ENCODE peak calls at places on chromosomes 11 and 22, in six cellular contexts. G, M, N, A, T and C are unnamed samples.

GRCh38 chr11:111960916-111961315 is 23.8 kb downstream of the DIXDC1 start:
- DNase-seq in N (no peak), G (no peak), A (no peak), T (peak), M (no peak), C (no peak)

GRCh38 chr11:12053606-12054361 is 45.4 kb upstream of the DKK3 start:
- DNase-seq in N (no peak), T (no peak), G (peak), M (no peak), A (peak), C (peak)

GRCh38 chr22:36405221-36405631 is 17.5 kb upstream of the MYH9 start:
- DNase-seq in M (no peak), T (no peak), G (no peak), N (no peak), A (no peak), C (no peak)

GRCh38 chr11:93591247-93591898 is 48.2 kb upstream of the SMCO4 start:
- DNase-seq in N (no peak), G (peak), M (no peak), T (peak), A (peak), C (no peak)

GRCh38 chr22:27212617-27213177 is 555.3 kb downstream of the MIAT start:
- DNase-seq in N (peak), T (peak), M (peak), A (peak), G (peak), C (peak)

GRCh38 chr11:111911563-111912401 is at the start of gene CRYAB:
- DNase-seq in N (peak), T (peak), A (peak), G (peak), M (peak), C (peak)

GRCh38 chr11:91935120-91935519 is 289.5 kb upstream of the FAT3 start:
- DNase-seq in A (no peak), M (no peak), N (no peak), G (no peak), T (no peak), C (no peak)

GRCh38 chr11:68040121-68040956 is 1.5 kb downstream of the TCIRG1 start:
- DNase-seq in T (no peak), M (peak), A (peak), N (no peak), G (peak), C (peak)

GRCh38 chr11:131584694-131585592 is 214.5 kb downstream of the NTM start:
- DNase-seq in N (no peak), M (no peak), T (no peak), A (peak), G (no peak), C (no peak)

GRCh38 chr11:6666302-6667183 is 10.9 kb upstream of the DCHS1 start:
- DNase-seq in G (no peak), A (no peak), N (no peak), T (no peak), M (no peak), C (no peak)

GRCh38 chr22:33886696-33887095 is 33.6 kb downstream of the LARGE1 start:
- DNase-seq in N (no peak), G (no peak), T (no peak), M (no peak), A (no peak), C (no peak)

GRCh38 chr11:61011950-61012830 is 40.7 kb downstream of the CD6 start:
- DNase-seq in G (no peak), A (no peak), T (no peak), N (no peak), M (no peak), C (no peak)

GRCh38 chr22:46798041-46798365 is 35.6 kb downstream of the TBC1D22A start:
- DNase-seq in A (no peak), M (no peak), N (no peak), T (no peak), G (no peak), C (no peak)

GRCh38 chr11:38345286-38345685 is 1747.2 kb upstream of the RAG2 start:
- DNase-seq in M (no peak), A (no peak), N (no peak), T (no peak), G (peak), C (no peak)

GRCh38 chr22:17890245-17890671 is 116.0 kb upstream of the BID start:
- DNase-seq in T (peak), N (no peak), G (no peak), M (no peak), A (no peak), C (peak)

GRCh38 chr11:107598225-107599139 is 7.5 kb downstream of the ELMOD1 start:
- DNase-seq in M (no peak), A (no peak), T (no peak), N (no peak), G (peak), C (no peak)

GRCh38 chr11:15615412-15616096 is 500.8 kb downstream of the INSC start:
- DNase-seq in N (no peak), T (no peak), M (no peak), A (no peak), G (no peak), C (no peak)

GRCh38 chr11:17531818-17532131 is 12.4 kb downstream of the USH1C start:
- DNase-seq in A (no peak), M (no peak), T (peak), N (no peak), G (peak), C (peak)

GRCh38 chr11:94060401-94060800 is 39.2 kb downstream of the HEPHL1 start:
- DNase-seq in T (no peak), G (no peak), A (no peak), N (no peak), M (no peak), C (peak)

GRCh38 chr11:30860970-30861369 is 274.8 kb upstream of the MPPED2 start:
- DNase-seq in G (no peak), N (no peak), T (no peak), M (no peak), A (no peak), C (no peak)

GRCh38 chr11:68362801-68363379 is 50.5 kb downstream of the LRP5 start:
- DNase-seq in N (no peak), T (no peak), A (no peak), G (no peak), M (no peak), C (no peak)

GRCh38 chr11:27524155-27524554 is 17.6 kb upstream of the LIN7C start:
- DNase-seq in G (peak), M (no peak), A (peak), T (peak), N (no peak), C (peak)

GRCh38 chr11:58575377-58576020 is at the start of gene LPXN:
- DNase-seq in M (peak), T (no peak), G (peak), N (no peak), A (peak), C (peak)

GRCh38 chr22:50529416-50530279 is at the start of gene TYMP:
- DNase-seq in A (peak), M (peak), G (no peak), T (no peak), N (peak), C (peak)

GRCh38 chr11:71474771-71475483 is 21.9 kb downstream of the NADSYN1 start:
- DNase-seq in G (no peak), M (no peak), A (no peak), T (no peak), N (no peak), C (no peak)

GRCh38 chr11:118996926-118997626 is 862 bp upstream of the CENATAC start:
- DNase-seq in G (peak), M (no peak), N (no peak), A (peak), T (no peak), C (peak)

GRCh38 chr22:16917144-16918003 is 90.6 kb downstream of the GAB4 start:
- DNase-seq in A (peak), M (peak), G (peak), T (no peak), N (no peak), C (peak)

GRCh38 chr22:37100589-37101127 is 8.9 kb downstream of the TMPRSS6 start:
- DNase-seq in N (no peak), T (no peak), M (no peak), A (no peak), G (no peak), C (no peak)

DNA sequence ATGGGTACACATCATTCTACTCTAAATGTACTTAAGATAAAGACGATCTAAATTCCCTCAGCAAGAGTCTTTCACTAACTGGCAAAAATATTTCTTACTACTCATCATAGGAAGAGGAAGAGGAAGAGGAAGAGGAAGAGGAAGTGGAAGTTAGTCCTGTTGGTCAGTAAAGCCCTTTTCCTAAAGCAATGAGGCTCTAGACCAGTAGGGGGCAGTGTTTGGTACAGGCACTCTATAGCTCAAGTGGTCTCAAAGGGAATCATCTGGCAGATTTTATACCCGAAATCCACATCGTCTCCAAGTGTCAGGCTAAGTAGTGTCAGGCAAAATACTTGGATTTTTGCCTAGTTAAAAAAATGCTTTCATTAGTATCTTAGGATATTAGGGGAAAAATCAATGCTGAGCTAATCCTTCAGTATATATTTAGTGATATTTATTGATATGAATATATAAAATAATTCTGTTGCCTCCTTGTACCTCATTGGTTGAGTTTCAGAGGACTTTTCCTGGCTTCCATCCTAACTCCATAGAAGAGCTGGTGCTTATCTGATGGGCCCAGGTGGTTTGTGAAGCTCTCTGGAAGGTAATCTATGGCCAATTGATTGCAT is 7.7 kb downstream of the BLID start:
- DNase-seq in M (peak), A (no peak), G (peak), T (peak), N (no peak), C (peak)
- TF ChIP-seq CTCF in M (peak), A (peak), G (peak), T (peak), N (no peak), C (peak)

DNA sequence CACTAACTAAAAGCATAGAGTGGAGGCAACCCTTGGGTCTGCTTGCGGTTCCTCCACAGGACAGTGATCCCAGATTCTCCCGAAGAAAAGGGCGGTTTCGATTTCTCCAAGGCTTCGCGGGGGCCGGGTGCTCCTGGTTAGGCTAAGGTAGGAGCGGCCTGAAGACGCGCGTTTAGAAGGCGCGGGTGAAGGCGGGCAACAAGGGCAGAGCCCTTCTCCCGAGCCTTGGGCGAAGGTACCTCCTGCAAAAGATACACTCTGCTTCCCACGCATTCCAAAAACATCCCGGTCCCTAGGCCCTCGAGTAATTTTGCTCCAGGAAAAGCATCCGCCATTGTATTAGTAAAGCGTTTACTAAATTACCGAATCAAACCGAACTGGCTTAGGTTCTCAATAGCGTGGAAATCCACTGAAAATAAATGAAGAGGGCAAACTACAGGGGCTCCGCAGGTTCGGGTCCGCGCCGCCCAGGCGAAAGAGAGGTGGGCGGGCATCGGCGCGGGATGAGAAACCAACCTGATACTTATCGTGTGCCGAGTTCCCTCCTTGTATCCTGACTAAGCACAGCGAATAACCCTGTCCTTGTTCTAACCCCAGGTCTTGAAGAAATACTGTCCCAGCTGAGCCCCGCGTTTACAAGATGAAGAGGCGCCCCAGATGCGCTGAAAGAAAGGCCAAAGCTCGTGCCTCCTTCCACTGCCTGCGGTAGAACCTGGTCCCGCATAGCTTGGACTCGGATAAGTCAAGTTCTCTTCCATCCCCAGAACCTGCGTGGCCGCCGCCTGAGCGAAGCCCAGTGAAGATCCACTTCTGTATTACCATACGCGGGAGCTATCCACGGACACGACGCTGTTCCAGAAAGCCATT is 1.9 kb downstream of the WT1 start:
- DNase-seq in G (no peak), N (no peak), M (no peak), A (no peak), T (no peak), C (no peak)
- H3K4me3 ChIP-seq in G (peak), N (peak), M (no peak), A (peak), T (peak), C (peak)

GRCh38 chr11:128448981-128449713 is 138.2 kb downstream of the ETS1 start:
- DNase-seq in N (no peak), T (no peak), A (no peak), M (no peak), G (no peak), C (no peak)
- TF ChIP-seq CTCF in N (no peak), T (no peak), A (no peak), M (no peak), G (no peak), C (no peak)

GRCh38 chr22:32265882-32266767 is 11.0 kb upstream of the SLC5A4 start:
- DNase-seq in M (peak), T (peak), A (peak), G (peak), N (no peak), C (peak)
- H3K4me3 ChIP-seq in M (no peak), T (no peak), A (no peak), G (peak), N (peak), C (no peak)

GRCh38 chr22:20130319-20130718 is 1.3 kb upstream of the ZDHHC8 start:
- DNase-seq in T (no peak), M (no peak), G (no peak), N (no peak), A (no peak), C (no peak)

GRCh38 chr22:20128619-20128901 is 3.0 kb upstream of the ZDHHC8 start:
- DNase-seq in M (no peak), G (no peak), A (no peak), N (no peak), T (no peak), C (no peak)

GRCh38 chr22:20129747-20130014 is 1.9 kb upstream of the ZDHHC8 start:
- DNase-seq in T (no peak), M (no peak), N (no peak), A (no peak), G (no peak), C (no peak)

GRCh38 chr22:20127869-20128618 is 3.6 kb upstream of the ZDHHC8 start:
- DNase-seq in A (no peak), M (no peak), G (no peak), N (no peak), T (no peak), C (no peak)

DNA sequence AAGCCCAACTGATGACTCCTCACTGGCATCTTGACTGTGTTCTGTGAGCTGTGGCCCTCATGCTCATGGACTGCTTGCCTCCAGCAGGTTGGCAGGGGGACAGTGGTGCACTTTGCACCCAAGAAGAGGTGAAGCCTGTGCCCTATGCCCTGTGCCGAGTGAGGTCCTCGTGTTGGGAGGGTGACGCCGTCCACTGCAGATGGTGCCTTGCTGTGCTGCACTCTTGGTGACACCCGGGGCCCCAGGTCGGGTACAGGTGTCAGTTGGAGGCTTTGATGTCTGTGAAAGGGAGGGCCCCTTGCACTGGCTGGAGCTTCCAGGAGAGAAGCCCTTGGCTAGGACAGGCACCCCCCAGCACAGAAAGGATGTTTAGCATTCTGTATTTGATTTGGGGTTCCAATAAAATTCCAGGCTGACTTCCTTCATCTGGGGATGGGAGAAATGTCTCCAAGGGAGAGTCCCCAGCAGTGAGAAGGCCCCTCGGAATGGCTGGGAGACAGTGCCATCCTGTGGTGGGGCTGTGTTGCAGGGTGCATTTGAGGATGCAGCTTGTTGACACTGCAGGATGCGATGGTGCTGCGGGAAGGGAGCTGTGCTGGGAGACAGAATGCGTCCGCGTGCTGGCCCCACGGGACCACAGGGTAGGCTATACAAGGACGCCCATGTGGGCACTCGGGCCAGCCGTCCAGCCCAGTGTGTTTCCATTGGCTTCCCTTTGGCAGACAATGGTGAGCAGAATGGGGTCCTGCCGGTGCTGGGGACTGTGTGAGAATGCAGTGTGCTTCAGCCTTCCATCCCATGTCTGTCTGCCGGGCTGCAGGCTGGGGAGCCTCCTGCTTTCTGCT is 2.5 kb upstream of the ZDHHC8 start:
- DNase-seq in N (no peak), M (no peak), A (peak), T (no peak), G (peak), C (peak)
- TF ChIP-seq CTCF in N (no peak), M (no peak), A (peak), T (peak), G (peak), C (peak)